ENCODE peak calls at places on chromosomes 5 and 9, in nine cellular contexts. K is HFF-Myc, R is tibial artery, H is fibroblast of the aortic adventitia, M is HCT116, U is GM23338, N is keratinocyte, P is mammary epithelial cell, G is foreskin fibroblast. C is an unnamed sample.

GRCh38 chr5:94778299-94778698 is 159.8 kb downstream of the SLF1 start:
- DNase-seq in K (no peak), R (no peak), H (no peak), M (no peak), U (peak), N (no peak), P (no peak), G (peak), C (no peak)

GRCh38 chr9:129166962-129167557 is 11.0 kb downstream of the IER5L start:
- DNase-seq in K (no peak), R (peak), H (peak), M (peak), U (peak), N (peak), P (peak), G (peak), C (peak)

GRCh38 chr5:149264432-149265069 is 7.1 kb upstream of the AFAP1L1 start:
- DNase-seq in K (no peak), R (no peak), H (no peak), M (peak), U (peak), N (no peak), P (peak), G (no peak), C (no peak)

GRCh38 chr5:168833383-168833782 is 254.2 kb upstream of the PANK3 start:
- DNase-seq in K (no peak), R (no peak), H (no peak), M (no peak), U (no peak), N (no peak), P (no peak), G (no peak), C (no peak)

GRCh38 chr5:116520706-116521105 is 53.9 kb downstream of the SEMA6A start:
- DNase-seq in K (no peak), R (no peak), H (no peak), M (no peak), U (no peak), N (no peak), P (no peak), G (no peak), C (no peak)

GRCh38 chr5:132269635-132270344 is 12.3 kb downstream of the PDLIM4 start:
- DNase-seq in K (no peak), R (no peak), H (no peak), M (no peak), U (no peak), N (no peak), P (no peak), G (peak), C (no peak)

GRCh38 chr5:37875051-37875787 is 35.4 kb upstream of the GDNF start:
- DNase-seq in K (no peak), R (no peak), H (peak), M (no peak), U (no peak), N (no peak), P (peak), G (peak), C (peak)

GRCh38 chr5:41522193-41522786 is 11.9 kb upstream of the PLCXD3 start:
- DNase-seq in K (no peak), R (no peak), H (no peak), M (no peak), U (peak), N (no peak), P (no peak), G (no peak), C (no peak)

GRCh38 chr9:89278551-89278950 is 32.4 kb upstream of the CKS2 start:
- DNase-seq in K (no peak), R (no peak), H (peak), M (no peak), U (no peak), N (no peak), P (peak), G (no peak), C (no peak)

GRCh38 chr9:136671254-136671614 is 8.5 kb downstream of the EGFL7 start:
- DNase-seq in K (no peak), R (no peak), H (no peak), M (no peak), U (no peak), N (no peak), P (no peak), G (no peak), C (no peak)

GRCh38 chr5:67206381-67207328 is 10.1 kb upstream of the CD180 start:
- DNase-seq in K (no peak), R (no peak), H (peak), M (peak), U (no peak), N (peak), P (peak), G (no peak), C (peak)

GRCh38 chr5:149895416-149896345 is 48.9 kb downstream of the PDE6A start:
- DNase-seq in K (no peak), R (no peak), H (no peak), M (no peak), U (no peak), N (peak), P (peak), G (peak), C (peak)

GRCh38 chr5:135107101-135107500 is 73.1 kb upstream of the PITX1 start:
- DNase-seq in K (no peak), R (no peak), H (no peak), M (no peak), U (no peak), N (no peak), P (no peak), G (no peak), C (no peak)

GRCh38 chr9:14941487-14941886 is 31.3 kb upstream of the FREM1 start:
- DNase-seq in K (no peak), R (no peak), H (no peak), M (no peak), U (no peak), N (no peak), P (no peak), G (no peak), C (no peak)

GRCh38 chr5:95835682-95836405 is 13.3 kb upstream of the GLRX start:
- DNase-seq in K (no peak), R (no peak), H (no peak), M (no peak), U (no peak), N (no peak), P (no peak), G (peak), C (no peak)
- H3K4me3 ChIP-seq in K (no peak), R (peak), H (peak), M (no peak), U (no peak), N (no peak), P (no peak), G (peak), C (no peak)

GRCh38 chr5:140882591-140882899 is 621 bp downstream of the PCDHA13 start:
- DNase-seq in K (no peak), R (no peak), H (no peak), M (peak), U (peak), N (no peak), P (peak), G (no peak), C (no peak)
- TF ChIP-seq CTCF in K (peak), R (no peak), H (no peak), M (peak), U (peak), N (no peak), P (no peak), G (no peak), C (no peak)

DNA sequence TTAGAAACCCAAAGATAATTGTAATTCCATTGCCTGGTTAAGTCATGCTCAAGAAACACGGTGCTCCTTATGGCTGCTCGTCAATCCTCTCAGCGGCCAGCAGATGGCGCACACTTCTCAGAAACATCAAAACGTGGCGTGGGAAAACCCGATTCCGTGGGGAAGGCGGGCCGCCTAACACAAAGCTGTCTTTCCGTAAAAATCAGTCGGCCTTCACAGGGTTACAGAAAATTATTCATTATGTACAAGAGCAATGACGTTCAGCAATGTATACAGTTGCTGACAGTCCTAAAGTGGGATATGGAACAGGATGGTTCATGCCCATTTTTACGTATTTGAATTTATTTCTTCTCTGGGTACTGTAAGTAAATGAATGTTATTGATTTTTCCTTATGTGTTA is 83.5 kb downstream of the PDE4D start:
- DNase-seq in K (no peak), R (peak), H (peak), M (peak), U (peak), N (no peak), P (peak), G (peak), C (peak)
- H3K4me3 ChIP-seq in K (no peak), R (peak), H (peak), M (no peak), U (peak), N (no peak), P (peak), G (no peak), C (no peak)

GRCh38 chr5:127290946-127291763 is 559 bp downstream of the MEGF10 start:
- DNase-seq in K (no peak), R (no peak), H (no peak), M (no peak), U (peak), N (no peak), P (peak), G (peak), C (peak)
- TF ChIP-seq CTCF in K (no peak), R (no peak), H (no peak), M (no peak), U (no peak), N (no peak), P (no peak), G (no peak), C (no peak)

GRCh38 chr5:93221-93980 is 1.4 kb downstream of the PLEKHG4B start:
- DNase-seq in K (no peak), R (peak), H (no peak), M (no peak), U (peak), N (no peak), P (no peak), G (no peak), C (no peak)

GRCh38 chr5:92391-93220 is 638 bp downstream of the PLEKHG4B start:
- DNase-seq in K (no peak), R (no peak), H (peak), M (no peak), U (peak), N (no peak), P (no peak), G (no peak), C (no peak)

GRCh38 chr5:90590-91547 is 1.1 kb upstream of the PLEKHG4B start:
- DNase-seq in K (no peak), R (peak), H (no peak), M (no peak), U (peak), N (no peak), P (no peak), G (no peak), C (no peak)

GRCh38 chr5:89337-90286 is 2.4 kb upstream of the PLEKHG4B start:
- DNase-seq in K (no peak), R (peak), H (no peak), M (no peak), U (no peak), N (no peak), P (no peak), G (no peak), C (no peak)

GRCh38 chr5:91556-92263 is at the start of gene PLEKHG4B:
- DNase-seq in K (no peak), R (no peak), H (no peak), M (no peak), U (peak), N (no peak), P (no peak), G (peak), C (no peak)
- H3K4me3 ChIP-seq in K (peak), R (peak), H (no peak), M (no peak), U (peak), N (no peak), P (no peak), G (no peak), C (peak)

GRCh38 chr9:99264070-99264469 is 42.0 kb downstream of the SEC61B start:
- DNase-seq in K (no peak), R (no peak), H (no peak), M (peak), U (peak), N (no peak), P (no peak), G (peak), C (no peak)
- TF ChIP-seq CTCF in K (peak), R (no peak), H (peak), M (peak), U (peak), N (peak), P (peak), G (peak), C (peak)

GRCh38 chr5:172282277-172283019 is 1.1 kb downstream of the UBTD2 start:
- DNase-seq in K (no peak), R (no peak), H (no peak), M (no peak), U (no peak), N (no peak), P (peak), G (peak), C (peak)

GRCh38 chr5:172283020-172283861 is at the start of gene UBTD2:
- DNase-seq in K (no peak), R (peak), H (peak), M (no peak), U (peak), N (no peak), P (peak), G (peak), C (peak)

GRCh38 chr5:172278356-172278755 is 5.2 kb downstream of the UBTD2 start:
- DNase-seq in K (no peak), R (no peak), H (no peak), M (no peak), U (no peak), N (no peak), P (no peak), G (no peak), C (no peak)

GRCh38 chr5:172280317-172280716 is 3.2 kb downstream of the UBTD2 start:
- DNase-seq in K (no peak), R (no peak), H (no peak), M (no peak), U (no peak), N (no peak), P (no peak), G (no peak), C (no peak)

GRCh38 chr5:172280937-172281336 is 2.6 kb downstream of the UBTD2 start:
- DNase-seq in K (no peak), R (no peak), H (peak), M (no peak), U (no peak), N (no peak), P (peak), G (peak), C (peak)
- H3K4me3 ChIP-seq in K (peak), R (no peak), H (peak), M (no peak), U (peak), N (no peak), P (no peak), G (peak), C (peak)

DNA sequence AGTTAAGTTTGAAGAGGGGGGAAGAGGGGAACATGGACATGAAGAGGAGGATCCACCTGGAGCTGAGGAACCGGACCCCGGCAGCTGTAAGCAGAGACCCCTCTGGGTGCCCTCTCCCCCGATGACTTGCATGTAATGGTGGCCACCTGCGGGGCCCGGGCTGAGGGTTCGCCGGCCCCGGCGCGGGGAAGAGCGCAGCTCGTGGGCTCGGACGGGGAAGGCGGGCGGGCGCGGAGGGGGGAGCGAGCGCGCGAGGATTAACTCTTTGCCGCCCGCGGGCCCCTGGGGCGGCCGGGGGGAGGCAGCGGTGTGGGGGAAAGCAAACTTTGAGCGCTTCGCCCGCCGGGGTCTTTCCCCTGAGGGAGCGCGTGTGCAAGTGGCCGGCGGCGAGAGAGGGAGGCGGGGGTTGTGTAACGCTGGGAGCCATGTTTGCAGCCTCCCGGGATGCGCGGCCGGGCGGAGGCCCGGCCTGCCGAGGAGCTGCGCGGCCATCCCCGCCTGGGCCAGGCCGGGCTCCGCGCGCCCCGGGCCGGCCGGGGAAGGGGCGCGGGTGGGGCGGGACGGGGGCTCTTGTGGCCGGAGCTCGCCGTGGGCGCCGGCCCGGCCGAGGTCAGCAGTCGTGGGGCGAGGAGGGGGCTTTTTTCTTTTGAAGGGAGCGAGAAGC is 515 bp downstream of the ANP32B start:
- DNase-seq in K (no peak), R (peak), H (peak), M (no peak), U (peak), N (no peak), P (peak), G (peak), C (no peak)
- TF ChIP-seq CTCF in K (no peak), R (no peak), H (no peak), M (no peak), U (no peak), N (no peak), P (no peak), G (no peak), C (no peak)

GRCh38 chr9:126614088-126614454 is 343 bp downstream of the LMX1B start:
- DNase-seq in K (no peak), R (no peak), H (no peak), M (no peak), U (peak), N (no peak), P (no peak), G (no peak), C (no peak)
- H3K4me3 ChIP-seq in K (no peak), R (peak), H (no peak), M (peak), U (peak), N (no peak), P (peak), G (no peak), C (no peak)

GRCh38 chr9:96607971-96608370 is 11.7 kb downstream of the CDC14B start:
- DNase-seq in K (no peak), R (no peak), H (no peak), M (no peak), U (no peak), N (no peak), P (no peak), G (peak), C (no peak)
- TF ChIP-seq CTCF in K (no peak), R (no peak), H (no peak), M (no peak), U (no peak), N (no peak), P (no peak), G (no peak), C (no peak)

C was measured in astrocyte of the spinal cord.